ENCODE peak calls at places on chromosomes 13 and 19, in nine cellular contexts. One of them, this sample, is unnamed.

GRCh38 chr19:4010808-4011110 is 3.2 kb downstream of the PIAS4 start:
- DNase-seq in tibial artery: no peak
- DNase-seq in dorsolateral prefrontal cortex: no peak
- DNase-seq in HFF-Myc: no peak
- DNase-seq in left ventricle myocardium inferior: no peak
- DNase-seq in upper lobe of right lung: no peak
- DNase-seq in CD8-positive, alpha-beta T cell: no peak
- DNase-seq in lower leg skin: no peak
- DNase-seq in cardiac fibroblast: no peak
- DNase-seq in this sample: no peak

GRCh38 chr13:113150545-113151365 is 7.7 kb upstream of the PROZ start:
- DNase-seq in tibial artery: no peak
- DNase-seq in dorsolateral prefrontal cortex: no peak
- DNase-seq in HFF-Myc: no peak
- DNase-seq in left ventricle myocardium inferior: no peak
- DNase-seq in upper lobe of right lung: no peak
- DNase-seq in CD8-positive, alpha-beta T cell: no peak
- DNase-seq in lower leg skin: peak
- DNase-seq in cardiac fibroblast: no peak
- DNase-seq in this sample: no peak

GRCh38 chr13:90868321-90868920 is 479.1 kb upstream of the MIR17HG start:
- DNase-seq in tibial artery: no peak
- DNase-seq in dorsolateral prefrontal cortex: no peak
- DNase-seq in HFF-Myc: no peak
- DNase-seq in left ventricle myocardium inferior: no peak
- DNase-seq in upper lobe of right lung: no peak
- DNase-seq in CD8-positive, alpha-beta T cell: no peak
- DNase-seq in lower leg skin: no peak
- DNase-seq in cardiac fibroblast: peak
- DNase-seq in this sample: no peak

GRCh38 chr13:60343978-60344377 is 53.0 kb upstream of the TDRD3 start:
- DNase-seq in tibial artery: no peak
- DNase-seq in dorsolateral prefrontal cortex: no peak
- DNase-seq in HFF-Myc: no peak
- DNase-seq in left ventricle myocardium inferior: no peak
- DNase-seq in upper lobe of right lung: no peak
- DNase-seq in CD8-positive, alpha-beta T cell: no peak
- DNase-seq in lower leg skin: no peak
- DNase-seq in cardiac fibroblast: no peak
- DNase-seq in this sample: no peak

GRCh38 chr19:824885-825284 is 2.8 kb upstream of the AZU1 start:
- DNase-seq in tibial artery: no peak
- DNase-seq in dorsolateral prefrontal cortex: no peak
- DNase-seq in HFF-Myc: no peak
- DNase-seq in left ventricle myocardium inferior: no peak
- DNase-seq in upper lobe of right lung: peak
- DNase-seq in CD8-positive, alpha-beta T cell: no peak
- DNase-seq in lower leg skin: no peak
- DNase-seq in cardiac fibroblast: no peak
- DNase-seq in this sample: no peak

GRCh38 chr13:95540848-95541247 is 11.7 kb upstream of the CLDN10 start:
- DNase-seq in tibial artery: no peak
- DNase-seq in dorsolateral prefrontal cortex: no peak
- DNase-seq in HFF-Myc: no peak
- DNase-seq in left ventricle myocardium inferior: peak
- DNase-seq in upper lobe of right lung: no peak
- DNase-seq in CD8-positive, alpha-beta T cell: no peak
- DNase-seq in lower leg skin: no peak
- DNase-seq in cardiac fibroblast: no peak
- DNase-seq in this sample: no peak

GRCh38 chr19:3725640-3726310 is 17.6 kb downstream of the TJP3 start:
- DNase-seq in tibial artery: no peak
- DNase-seq in dorsolateral prefrontal cortex: no peak
- DNase-seq in HFF-Myc: no peak
- DNase-seq in left ventricle myocardium inferior: no peak
- DNase-seq in upper lobe of right lung: peak
- DNase-seq in CD8-positive, alpha-beta T cell: no peak
- DNase-seq in lower leg skin: no peak
- DNase-seq in cardiac fibroblast: no peak
- DNase-seq in this sample: no peak

GRCh38 chr19:15469513-15470297 is 5.4 kb upstream of the RASAL3 start:
- DNase-seq in tibial artery: no peak
- DNase-seq in dorsolateral prefrontal cortex: no peak
- DNase-seq in HFF-Myc: no peak
- DNase-seq in left ventricle myocardium inferior: no peak
- DNase-seq in upper lobe of right lung: peak
- DNase-seq in CD8-positive, alpha-beta T cell: peak
- DNase-seq in lower leg skin: no peak
- DNase-seq in cardiac fibroblast: no peak
- DNase-seq in this sample: no peak

GRCh38 chr19:11378319-11379189 is 4.1 kb downstream of the SWSAP1 start:
- DNase-seq in tibial artery: peak
- DNase-seq in dorsolateral prefrontal cortex: peak
- DNase-seq in HFF-Myc: no peak
- DNase-seq in left ventricle myocardium inferior: peak
- DNase-seq in upper lobe of right lung: no peak
- DNase-seq in CD8-positive, alpha-beta T cell: no peak
- DNase-seq in lower leg skin: peak
- DNase-seq in cardiac fibroblast: peak
- DNase-seq in this sample: no peak

DNA sequence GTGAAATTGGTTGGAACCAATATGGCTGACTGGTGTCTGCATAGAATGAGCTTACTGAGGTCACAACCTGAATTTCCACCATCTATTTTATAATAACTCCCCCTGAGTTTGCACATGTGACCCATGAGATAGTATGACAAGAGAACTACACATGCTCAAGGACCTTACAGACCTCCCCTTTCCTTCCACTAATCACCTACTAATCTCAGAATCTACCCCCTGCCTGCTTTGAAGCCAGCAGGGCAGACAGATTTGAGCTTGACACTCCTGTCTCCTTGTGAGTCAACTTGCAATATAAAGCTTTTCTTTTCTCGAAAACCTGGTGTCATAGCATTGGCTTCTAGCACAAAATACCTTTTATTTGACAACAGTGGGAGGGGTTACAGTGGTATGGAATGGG is 248.4 kb downstream of the RFC3 start:
- DNase-seq in tibial artery: no peak
- DNase-seq in dorsolateral prefrontal cortex: no peak
- DNase-seq in HFF-Myc: no peak
- DNase-seq in left ventricle myocardium inferior: no peak
- DNase-seq in upper lobe of right lung: no peak
- DNase-seq in CD8-positive, alpha-beta T cell: no peak
- DNase-seq in lower leg skin: no peak
- DNase-seq in cardiac fibroblast: no peak
- DNase-seq in this sample: no peak
- TF ChIP-seq CTCF in tibial artery: no peak
- TF ChIP-seq CTCF in dorsolateral prefrontal cortex: no peak
- TF ChIP-seq CTCF in HFF-Myc: no peak
- TF ChIP-seq CTCF in left ventricle myocardium inferior: no peak
- TF ChIP-seq CTCF in upper lobe of right lung: no peak
- TF ChIP-seq CTCF in CD8-positive, alpha-beta T cell: no peak
- TF ChIP-seq CTCF in lower leg skin: no peak
- TF ChIP-seq CTCF in cardiac fibroblast: no peak
- TF ChIP-seq CTCF in this sample: no peak

GRCh38 chr19:56725829-56726424 is 54.4 kb upstream of the ZNF835 start:
- DNase-seq in tibial artery: no peak
- DNase-seq in dorsolateral prefrontal cortex: no peak
- DNase-seq in HFF-Myc: no peak
- DNase-seq in left ventricle myocardium inferior: no peak
- DNase-seq in upper lobe of right lung: no peak
- DNase-seq in CD8-positive, alpha-beta T cell: no peak
- DNase-seq in lower leg skin: no peak
- DNase-seq in cardiac fibroblast: no peak
- DNase-seq in this sample: no peak
- TF ChIP-seq CTCF in tibial artery: no peak
- TF ChIP-seq CTCF in dorsolateral prefrontal cortex: peak
- TF ChIP-seq CTCF in HFF-Myc: no peak
- TF ChIP-seq CTCF in left ventricle myocardium inferior: peak
- TF ChIP-seq CTCF in upper lobe of right lung: peak
- TF ChIP-seq CTCF in CD8-positive, alpha-beta T cell: no peak
- TF ChIP-seq CTCF in lower leg skin: no peak
- TF ChIP-seq CTCF in cardiac fibroblast: no peak
- TF ChIP-seq CTCF in this sample: peak

GRCh38 chr13:62626771-62627170 is 1211.1 kb upstream of the PCDH20 start:
- DNase-seq in tibial artery: no peak
- DNase-seq in dorsolateral prefrontal cortex: no peak
- DNase-seq in HFF-Myc: no peak
- DNase-seq in left ventricle myocardium inferior: no peak
- DNase-seq in upper lobe of right lung: no peak
- DNase-seq in CD8-positive, alpha-beta T cell: no peak
- DNase-seq in lower leg skin: no peak
- DNase-seq in cardiac fibroblast: no peak
- DNase-seq in this sample: no peak
- TF ChIP-seq CTCF in tibial artery: no peak
- TF ChIP-seq CTCF in dorsolateral prefrontal cortex: no peak
- TF ChIP-seq CTCF in HFF-Myc: no peak
- TF ChIP-seq CTCF in left ventricle myocardium inferior: no peak
- TF ChIP-seq CTCF in upper lobe of right lung: no peak
- TF ChIP-seq CTCF in CD8-positive, alpha-beta T cell: no peak
- TF ChIP-seq CTCF in lower leg skin: no peak
- TF ChIP-seq CTCF in cardiac fibroblast: no peak
- TF ChIP-seq CTCF in this sample: no peak

GRCh38 chr19:58387338-58388174 is 487 bp downstream of the RPS5 start:
- DNase-seq in tibial artery: no peak
- DNase-seq in dorsolateral prefrontal cortex: no peak
- DNase-seq in HFF-Myc: no peak
- DNase-seq in left ventricle myocardium inferior: no peak
- DNase-seq in upper lobe of right lung: no peak
- DNase-seq in CD8-positive, alpha-beta T cell: no peak
- DNase-seq in lower leg skin: no peak
- DNase-seq in cardiac fibroblast: no peak
- DNase-seq in this sample: no peak
- TF ChIP-seq CTCF in tibial artery: no peak
- TF ChIP-seq CTCF in dorsolateral prefrontal cortex: no peak
- TF ChIP-seq CTCF in HFF-Myc: no peak
- TF ChIP-seq CTCF in left ventricle myocardium inferior: no peak
- TF ChIP-seq CTCF in upper lobe of right lung: no peak
- TF ChIP-seq CTCF in CD8-positive, alpha-beta T cell: no peak
- TF ChIP-seq CTCF in lower leg skin: no peak
- TF ChIP-seq CTCF in cardiac fibroblast: no peak
- TF ChIP-seq CTCF in this sample: peak

GRCh38 chr19:23345838-23346237 is 49.4 kb downstream of the ZNF91 start:
- DNase-seq in tibial artery: no peak
- DNase-seq in dorsolateral prefrontal cortex: no peak
- DNase-seq in HFF-Myc: no peak
- DNase-seq in left ventricle myocardium inferior: no peak
- DNase-seq in upper lobe of right lung: no peak
- DNase-seq in CD8-positive, alpha-beta T cell: no peak
- DNase-seq in lower leg skin: no peak
- DNase-seq in cardiac fibroblast: no peak
- DNase-seq in this sample: no peak
- TF ChIP-seq CTCF in tibial artery: no peak
- TF ChIP-seq CTCF in dorsolateral prefrontal cortex: no peak
- TF ChIP-seq CTCF in HFF-Myc: no peak
- TF ChIP-seq CTCF in left ventricle myocardium inferior: no peak
- TF ChIP-seq CTCF in upper lobe of right lung: no peak
- TF ChIP-seq CTCF in CD8-positive, alpha-beta T cell: no peak
- TF ChIP-seq CTCF in lower leg skin: no peak
- TF ChIP-seq CTCF in cardiac fibroblast: no peak
- TF ChIP-seq CTCF in this sample: no peak

DNA sequence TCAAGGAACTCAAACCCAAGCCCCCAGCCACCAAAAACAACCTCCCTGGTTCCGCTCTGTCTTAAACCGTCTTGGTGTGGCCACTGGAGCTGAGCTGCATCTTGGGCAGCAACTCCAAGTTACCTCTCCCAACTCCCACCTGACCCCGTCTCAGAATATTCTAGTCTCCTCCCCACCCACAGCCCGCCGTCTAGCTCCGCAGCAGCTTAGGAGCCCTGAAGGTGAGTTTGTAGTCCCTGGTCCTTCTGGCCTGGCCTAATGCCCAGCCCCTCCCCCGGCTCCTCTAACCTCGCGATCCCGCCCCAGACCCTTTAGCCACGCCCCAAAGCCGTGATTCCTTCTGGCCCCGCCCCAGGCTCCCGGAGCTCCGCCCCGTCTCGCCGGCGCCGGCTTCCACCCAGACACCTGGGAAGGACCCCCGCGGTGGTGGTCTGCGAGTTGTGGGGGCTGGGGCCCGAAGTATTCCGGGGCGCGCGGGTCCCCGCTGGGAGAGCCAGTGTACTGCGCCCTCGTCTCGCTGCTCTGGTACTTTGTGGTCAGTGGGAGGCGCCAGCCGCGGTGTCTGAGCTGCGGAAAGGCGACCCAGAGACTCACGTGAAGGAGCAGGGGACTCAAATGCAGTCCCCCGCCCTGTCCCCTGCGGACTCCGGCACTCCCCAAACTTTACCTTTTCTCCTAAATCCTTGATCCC is 2.5 kb upstream of the LHB start:
- DNase-seq in tibial artery: no peak
- DNase-seq in dorsolateral prefrontal cortex: no peak
- DNase-seq in HFF-Myc: no peak
- DNase-seq in left ventricle myocardium inferior: peak
- DNase-seq in upper lobe of right lung: peak
- DNase-seq in CD8-positive, alpha-beta T cell: peak
- DNase-seq in lower leg skin: peak
- DNase-seq in cardiac fibroblast: peak
- DNase-seq in this sample: no peak
- TF ChIP-seq CTCF in tibial artery: no peak
- TF ChIP-seq CTCF in dorsolateral prefrontal cortex: no peak
- TF ChIP-seq CTCF in HFF-Myc: no peak
- TF ChIP-seq CTCF in left ventricle myocardium inferior: no peak
- TF ChIP-seq CTCF in upper lobe of right lung: no peak
- TF ChIP-seq CTCF in CD8-positive, alpha-beta T cell: no peak
- TF ChIP-seq CTCF in lower leg skin: no peak
- TF ChIP-seq CTCF in cardiac fibroblast: no peak
- TF ChIP-seq CTCF in this sample: no peak

GRCh38 chr19:18603255-18603957 is 3.2 kb downstream of the CRLF1 start:
- DNase-seq in tibial artery: peak
- DNase-seq in dorsolateral prefrontal cortex: no peak
- DNase-seq in HFF-Myc: no peak
- DNase-seq in left ventricle myocardium inferior: no peak
- DNase-seq in upper lobe of right lung: no peak
- DNase-seq in CD8-positive, alpha-beta T cell: no peak
- DNase-seq in lower leg skin: peak
- DNase-seq in cardiac fibroblast: peak
- DNase-seq in this sample: no peak
- TF ChIP-seq CTCF in tibial artery: peak
- TF ChIP-seq CTCF in dorsolateral prefrontal cortex: no peak
- TF ChIP-seq CTCF in HFF-Myc: no peak
- TF ChIP-seq CTCF in left ventricle myocardium inferior: peak
- TF ChIP-seq CTCF in upper lobe of right lung: peak
- TF ChIP-seq CTCF in CD8-positive, alpha-beta T cell: no peak
- TF ChIP-seq CTCF in lower leg skin: no peak
- TF ChIP-seq CTCF in cardiac fibroblast: peak
- TF ChIP-seq CTCF in this sample: peak

This sample was measured in AG09309.